ENCODE peak calls at places on chromosomes 11 and 22, in five cellular contexts. M, G, E, X and B are unnamed samples.

GRCh38 chr11:121722431-121723256 is 269.9 kb upstream of the SORL1-AS1 start:
- DNase-seq in M (no peak), X (no peak), E (peak), G (peak), B (peak)

GRCh38 chr11:38824573-38824972 is 2226.5 kb upstream of the RAG2 start:
- DNase-seq in E (no peak), G (no peak), M (no peak), X (no peak), B (no peak)

GRCh38 chr11:77074205-77074604 is 7.4 kb downstream of the CAPN5 start:
- DNase-seq in X (no peak), E (no peak), M (no peak), G (no peak), B (no peak)

GRCh38 chr11:36235750-36236149 is 53.5 kb downstream of the COMMD9 start:
- DNase-seq in M (no peak), X (no peak), G (no peak), E (no peak), B (no peak)

GRCh38 chr11:60700689-60701508 is 1.5 kb downstream of the MS4A8 start:
- DNase-seq in G (peak), E (no peak), X (no peak), M (no peak), B (no peak)

GRCh38 chr22:33921576-33922181 is 1.4 kb upstream of the LARGE1 start:
- DNase-seq in M (peak), G (peak), X (no peak), E (peak), B (peak)

GRCh38 chr11:59191095-59191494 is 19.2 kb downstream of the DTX4 start:
- DNase-seq in X (no peak), E (no peak), M (no peak), G (no peak), B (no peak)

GRCh38 chr22:48739348-48740085 is 1088.2 kb downstream of the BRD1 start:
- DNase-seq in M (no peak), X (no peak), G (peak), E (no peak), B (no peak)

GRCh38 chr11:57567210-57567511 is 311 bp downstream of the UBE2L6 start:
- DNase-seq in E (no peak), G (peak), M (peak), X (no peak), B (no peak)

GRCh38 chr11:35142481-35143207 is 3.7 kb downstream of the CD44 start:
- DNase-seq in X (no peak), M (no peak), E (no peak), G (peak), B (no peak)

GRCh38 chr22:47062126-47062525 is 299.7 kb downstream of the TBC1D22A start:
- DNase-seq in M (no peak), X (no peak), E (no peak), G (no peak), B (no peak)

GRCh38 chr11:44893250-44894216 is 57.1 kb downstream of the TP53I11 start:
- DNase-seq in M (no peak), G (no peak), E (no peak), X (no peak), B (no peak)

GRCh38 chr22:38415046-38415445 is 40.0 kb downstream of the KCNJ4 start:
- DNase-seq in G (no peak), X (no peak), E (no peak), M (no peak), B (no peak)

GRCh38 chr22:42160830-42161696 is 30.5 kb upstream of the CYP2D6 start:
- DNase-seq in M (no peak), X (no peak), E (no peak), G (no peak), B (no peak)

GRCh38 chr11:57321388-57321995 is 3.3 kb downstream of the TNKS1BP1 start:
- DNase-seq in X (no peak), E (no peak), G (no peak), M (no peak), B (no peak)

GRCh38 chr11:69301491-69302401 is 7.8 kb downstream of the MYEOV start:
- DNase-seq in E (peak), G (peak), M (no peak), X (no peak), B (no peak)

GRCh38 chr11:18705651-18706281 is 7.2 kb downstream of the TMEM86A start:
- DNase-seq in M (no peak), E (no peak), G (no peak), X (no peak), B (no peak)

GRCh38 chr11:63737718-63738117 is 30.9 kb downstream of the ZFTA start:
- DNase-seq in M (no peak), E (no peak), G (no peak), X (no peak), B (no peak)

GRCh38 chr11:111528557-111528956 is 12.0 kb upstream of the LAYN start:
- DNase-seq in E (no peak), M (no peak), X (no peak), G (no peak), B (no peak)

GRCh38 chr11:112614605-112615004 is 346.6 kb upstream of the NCAM1 start:
- DNase-seq in X (no peak), G (no peak), E (no peak), M (no peak), B (no peak)

GRCh38 chr22:27668828-27669797 is 132.4 kb downstream of the MN1 start:
- DNase-seq in M (no peak), E (no peak), G (peak), X (no peak), B (no peak)

GRCh38 chr11:67240575-67241389 is 25.5 kb upstream of the GRK2 start:
- DNase-seq in M (peak), G (peak), X (peak), E (peak), B (no peak)

GRCh38 chr11:84437129-84438123 is 1151.3 kb upstream of the CCDC90B start:
- DNase-seq in E (no peak), G (peak), M (peak), X (no peak), B (peak)

GRCh38 chr11:109208116-109208515 is 213.9 kb upstream of the C11orf87 start:
- DNase-seq in G (no peak), M (no peak), E (no peak), X (no peak), B (no peak)

GRCh38 chr11:15327786-15328231 is 213.1 kb downstream of the INSC start:
- DNase-seq in X (no peak), E (peak), M (no peak), G (peak), B (peak)